ENCODE peak calls at places on chromosomes 1 and 21, in ten cellular contexts. V is RWPE2, H is fibroblast of the aortic adventitia, A is uterus, U is fibroblast of mammary gland, P is breast epithelium, J is IMR-90, Y is left lung, L is choroid plexus epithelial cell, Q is skeletal muscle cell. S is an unnamed sample.

GRCh38 chr1:5287178-5288155 is 633.1 kb downstream of the AJAP1 start:
- DNase-seq in Y (no peak), U (no peak), A (no peak), L (no peak), H (no peak), J (no peak), Q (no peak), P (no peak), V (no peak), S (no peak)

GRCh38 chr1:145879775-145880174 is 5.9 kb downstream of the ANKRD35 start:
- DNase-seq in V (no peak), Y (no peak), A (no peak), Q (no peak), J (no peak), U (no peak), L (no peak), P (no peak), H (no peak), S (no peak)

GRCh38 chr1:181151378-181152326 is 63.2 kb downstream of the IER5 start:
- DNase-seq in Q (no peak), L (peak), Y (no peak), P (no peak), H (no peak), U (peak), A (peak), J (peak), V (no peak), S (no peak)

GRCh38 chr1:82778612-82779011 is 977.9 kb downstream of the ADGRL2 start:
- DNase-seq in Q (no peak), A (no peak), L (peak), Y (no peak), V (no peak), P (no peak), U (peak), J (no peak), H (no peak), S (no peak)

GRCh38 chr1:111565079-111565478 is 54.5 kb upstream of the RAP1A start:
- DNase-seq in L (peak), J (peak), V (no peak), Y (no peak), P (no peak), A (no peak), U (peak), H (peak), Q (peak), S (peak)

GRCh38 chr21:42839271-42840231 is 39.8 kb downstream of the WDR4 start:
- DNase-seq in L (no peak), Y (no peak), P (no peak), A (peak), Q (no peak), J (no peak), H (no peak), U (no peak), V (peak), S (no peak)

GRCh38 chr1:19260211-19261138 is 8.9 kb downstream of the MRTO4 start:
- DNase-seq in A (no peak), J (peak), V (no peak), Y (no peak), U (peak), L (peak), H (peak), Q (peak), P (no peak), S (no peak)

GRCh38 chr21:46402421-46402820 is 56.3 kb upstream of the DIP2A start:
- DNase-seq in J (no peak), L (no peak), P (no peak), Y (peak), U (no peak), Q (no peak), A (no peak), V (no peak), H (no peak), S (no peak)

GRCh38 chr1:27637052-27637451 is 2.1 kb upstream of the FGR start:
- DNase-seq in Y (peak), V (no peak), J (peak), P (no peak), L (no peak), U (peak), A (no peak), Q (no peak), H (no peak), S (no peak)

GRCh38 chr1:2803931-2804627 is 2.6 kb upstream of the TTC34 start:
- DNase-seq in V (peak), U (no peak), A (no peak), Y (peak), Q (no peak), J (no peak), P (no peak), H (no peak), L (no peak), S (no peak)

GRCh38 chr1:228354390-228355320 is 52.0 kb downstream of the TRIM11 start:
- DNase-seq in P (no peak), H (no peak), U (no peak), Q (no peak), Y (peak), J (no peak), A (no peak), V (no peak), L (no peak), S (no peak)

GRCh38 chr1:171884475-171884874 is 43.2 kb downstream of the DNM3 start:
- DNase-seq in U (no peak), P (no peak), Q (no peak), H (no peak), L (no peak), Y (no peak), A (no peak), J (no peak), V (no peak), S (no peak)

GRCh38 chr1:115098979-115099692 is 9.8 kb upstream of the TSPAN2 start:
- DNase-seq in J (peak), U (peak), H (peak), A (peak), P (no peak), L (peak), Q (no peak), Y (no peak), V (no peak), S (no peak)

GRCh38 chr1:208164609-208165008 is 79.6 kb downstream of the PLXNA2 start:
- DNase-seq in P (no peak), J (no peak), V (no peak), H (no peak), L (no peak), U (no peak), A (no peak), Y (no peak), Q (no peak), S (no peak)

GRCh38 chr1:245863566-245864184 is 643.4 kb downstream of the SMYD3 start:
- DNase-seq in U (peak), L (peak), P (no peak), J (peak), H (no peak), A (no peak), Q (no peak), Y (no peak), V (no peak), S (no peak)

GRCh38 chr1:29197590-29197924 is 15.9 kb upstream of the SRSF4 start:
- DNase-seq in L (peak), U (peak), A (no peak), Q (no peak), J (peak), Y (no peak), P (no peak), H (peak), V (no peak), S (no peak)

GRCh38 chr1:201023517-201023902 is at the start of gene KIF21B:
- DNase-seq in H (peak), Q (no peak), Y (peak), V (no peak), A (peak), P (peak), J (no peak), L (peak), U (peak), S (peak)

GRCh38 chr1:27011058-27011764 is 1.4 kb downstream of the TENT5B start:
- DNase-seq in Y (peak), V (peak), H (peak), Q (peak), L (peak), J (peak), U (peak), P (peak), A (peak), S (no peak)

GRCh38 chr1:177355575-177355974 is 184.8 kb downstream of the BRINP2 start:
- DNase-seq in Q (no peak), H (peak), Y (no peak), U (peak), V (no peak), P (no peak), L (peak), A (no peak), J (peak), S (no peak)

DNA sequence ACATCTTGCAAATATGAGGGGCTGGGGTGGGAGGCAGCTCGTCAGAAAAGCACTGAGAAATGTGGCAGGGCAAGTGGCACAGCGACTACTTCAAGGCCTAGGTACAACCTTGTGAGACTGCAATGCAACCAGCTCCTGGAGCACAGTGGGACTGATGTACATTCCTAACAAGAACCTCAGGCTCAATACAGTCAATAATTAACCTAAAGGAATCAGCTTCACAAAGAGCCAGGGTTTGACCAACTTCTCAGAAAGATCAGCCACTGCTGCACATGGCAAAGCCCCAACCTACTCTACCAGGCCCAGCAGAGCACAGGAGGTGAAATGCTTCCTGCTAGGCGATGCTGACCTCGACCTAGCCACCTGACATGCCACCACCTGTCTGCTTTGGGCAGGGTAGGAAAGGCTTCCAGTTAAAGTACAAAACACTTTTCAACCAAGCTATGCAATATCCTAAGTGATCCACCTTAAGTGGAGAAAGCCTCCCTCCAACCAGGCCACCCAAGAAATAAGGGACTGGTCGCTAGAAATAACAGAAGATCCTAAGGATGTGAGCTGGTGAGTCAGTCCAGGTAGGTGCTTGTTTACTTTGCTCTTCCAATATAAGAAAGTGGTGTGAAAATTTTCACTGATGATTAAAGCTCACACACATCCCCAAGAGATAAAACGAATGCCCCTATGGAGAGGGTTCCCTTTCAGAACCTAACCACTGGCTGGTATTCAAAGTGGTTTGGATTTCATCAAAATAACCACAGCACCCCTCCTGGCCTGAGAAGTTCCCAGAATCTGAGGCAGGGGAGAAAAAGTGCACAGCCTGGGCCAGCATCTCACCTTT is 2.1 kb downstream of the RIPK4 start:
- DNase-seq in V (no peak), Q (no peak), Y (no peak), U (no peak), J (no peak), P (no peak), H (no peak), A (no peak), L (no peak), S (no peak)
- H3K4me3 ChIP-seq in V (peak), Q (no peak), Y (peak), U (no peak), J (no peak), P (peak), H (no peak), A (no peak), L (no peak), S (no peak)

GRCh38 chr1:55212349-55213028 is 2.7 kb downstream of the USP24 start:
- DNase-seq in P (no peak), Q (no peak), U (no peak), L (no peak), A (no peak), H (no peak), Y (no peak), V (no peak), J (no peak), S (no peak)
- H3K4me3 ChIP-seq in P (peak), Q (no peak), U (peak), L (no peak), A (no peak), H (peak), Y (peak), V (no peak), J (no peak), S (peak)

GRCh38 chr1:13607002-13607401 is 23.4 kb downstream of the PDPN start:
- DNase-seq in Q (no peak), U (no peak), V (no peak), Y (no peak), P (no peak), H (no peak), A (no peak), L (no peak), J (no peak), S (no peak)
- H3K4me3 ChIP-seq in Q (no peak), U (no peak), V (no peak), Y (no peak), P (no peak), H (no peak), A (no peak), L (no peak), J (no peak), S (no peak)

GRCh38 chr21:41396452-41397107 is 29.5 kb upstream of the MX1 start:
- DNase-seq in H (no peak), U (peak), A (no peak), Y (peak), Q (peak), J (no peak), V (no peak), L (no peak), P (peak), S (no peak)
- H3K4me3 ChIP-seq in H (no peak), U (no peak), A (no peak), Y (no peak), Q (no peak), J (no peak), V (no peak), L (no peak), P (no peak), S (no peak)

DNA sequence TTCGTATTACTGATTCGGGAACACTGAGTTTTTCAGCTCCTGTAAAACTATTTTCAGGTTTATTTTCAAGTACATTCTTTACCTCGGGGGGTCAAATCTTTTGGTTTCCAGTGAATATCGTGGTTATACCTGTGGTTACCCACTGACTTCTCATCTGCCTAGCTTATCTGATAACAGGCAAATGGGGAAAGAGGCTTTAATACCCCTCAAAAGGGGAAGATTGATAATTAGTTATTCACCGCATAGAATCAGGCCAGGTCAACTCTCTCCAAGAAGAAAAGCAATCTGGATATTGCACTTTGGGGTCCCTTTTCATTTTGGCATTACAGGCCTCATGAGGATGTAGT is 23.0 kb downstream of the RUNX1 start:
- DNase-seq in U (no peak), P (no peak), V (no peak), A (no peak), L (peak), Y (no peak), Q (no peak), J (no peak), H (no peak), S (no peak)
- H3K4me3 ChIP-seq in U (no peak), P (no peak), V (no peak), A (no peak), L (no peak), Y (peak), Q (no peak), J (no peak), H (no peak), S (peak)

GRCh38 chr1:218459450-218459849 is 114.3 kb downstream of the TGFB2 start:
- DNase-seq in Q (no peak), L (peak), P (peak), A (no peak), J (no peak), V (no peak), H (peak), U (no peak), Y (no peak), S (no peak)
- H3K4me3 ChIP-seq in Q (no peak), L (no peak), P (peak), A (no peak), J (no peak), V (no peak), H (no peak), U (no peak), Y (no peak), S (no peak)

GRCh38 chr1:219741011-219741859 is 128.3 kb upstream of the ZC3H11B start:
- DNase-seq in A (no peak), H (no peak), Y (no peak), J (no peak), L (no peak), Q (no peak), P (no peak), U (no peak), V (no peak), S (no peak)
- H3K4me3 ChIP-seq in A (no peak), H (no peak), Y (no peak), J (no peak), L (no peak), Q (no peak), P (no peak), U (no peak), V (no peak), S (no peak)

GRCh38 chr1:212973426-212973825 is 23.1 kb downstream of the VASH2 start:
- DNase-seq in V (no peak), Q (no peak), L (no peak), J (no peak), P (no peak), H (no peak), U (no peak), Y (no peak), A (no peak), S (no peak)
- H3K4me3 ChIP-seq in V (no peak), Q (no peak), L (no peak), J (no peak), P (no peak), H (no peak), U (no peak), Y (no peak), A (no peak), S (no peak)

GRCh38 chr1:51878307-51878615 is 266 bp downstream of the NRDC start:
- DNase-seq in L (no peak), Y (no peak), J (no peak), U (no peak), A (no peak), V (no peak), Q (no peak), H (no peak), P (no peak), S (no peak)
- H3K4me3 ChIP-seq in L (peak), Y (peak), J (peak), U (peak), A (peak), V (peak), Q (peak), H (peak), P (peak), S (peak)

GRCh38 chr1:212450331-212450881 is 17.7 kb downstream of the NENF start:
- DNase-seq in V (no peak), Y (no peak), L (no peak), A (no peak), J (no peak), H (peak), Q (peak), P (no peak), U (no peak), S (no peak)
- H3K4me3 ChIP-seq in V (no peak), Y (no peak), L (no peak), A (no peak), J (no peak), H (no peak), Q (no peak), P (no peak), U (no peak), S (no peak)